ENCODE peak calls at places on chromosomes 7 and 10, in five cellular contexts. M is A549, Q is HepG2, H is K562, I is H1. D is an unnamed sample.

GRCh38 chr10:123101844-123102243 is 33.9 kb upstream of the HMX3 start:
- DNase-seq in M (no peak), Q (no peak), H (no peak), I (no peak), D (no peak)

GRCh38 chr10:32346551-32347362 is at the start of gene EPC1:
- DNase-seq in M (peak), Q (peak), H (peak), I (peak), D (peak)

GRCh38 chr10:129761981-129762956 is 201.8 kb downstream of the EBF3 start:
- DNase-seq in M (no peak), Q (no peak), H (no peak), I (peak), D (no peak)

GRCh38 chr10:35056133-35056532 is 34.0 kb downstream of the CUL2 start:
- DNase-seq in M (no peak), Q (no peak), H (no peak), I (no peak), D (no peak)

GRCh38 chr7:1111156-1111555 is 23.2 kb downstream of the GPER1 start:
- DNase-seq in M (no peak), Q (no peak), H (no peak), I (no peak), D (no peak)

GRCh38 chr10:11638055-11638698 is 26.7 kb upstream of the USP6NL start:
- DNase-seq in M (no peak), Q (no peak), H (no peak), I (no peak), D (no peak)

GRCh38 chr10:93475871-93476270 is 6.3 kb downstream of the MYOF start:
- DNase-seq in M (peak), Q (peak), H (no peak), I (no peak), D (no peak)

GRCh38 chr10:96858038-96858705 is 26.1 kb downstream of the LCOR start:
- DNase-seq in M (no peak), Q (no peak), H (no peak), I (no peak), D (no peak)

GRCh38 chr7:141016349-141016748 is 1.6 kb upstream of the MRPS33 start:
- DNase-seq in M (no peak), Q (no peak), H (no peak), I (no peak), D (no peak)

GRCh38 chr7:147296986-147297385 is 1180.4 kb downstream of the CNTNAP2 start:
- DNase-seq in M (no peak), Q (no peak), H (no peak), I (no peak), D (no peak)

GRCh38 chr10:1716839-1717238 is 20.5 kb downstream of the ADARB2 start:
- DNase-seq in M (no peak), Q (no peak), H (no peak), I (no peak), D (no peak)

GRCh38 chr10:22823109-22823508 is 104.7 kb upstream of the ARMC3 start:
- DNase-seq in M (peak), Q (peak), H (no peak), I (no peak), D (peak)
- TF ChIP-seq KDM1A in M (no peak), Q (no peak), H (no peak), I (no peak), D (no peak)

DNA sequence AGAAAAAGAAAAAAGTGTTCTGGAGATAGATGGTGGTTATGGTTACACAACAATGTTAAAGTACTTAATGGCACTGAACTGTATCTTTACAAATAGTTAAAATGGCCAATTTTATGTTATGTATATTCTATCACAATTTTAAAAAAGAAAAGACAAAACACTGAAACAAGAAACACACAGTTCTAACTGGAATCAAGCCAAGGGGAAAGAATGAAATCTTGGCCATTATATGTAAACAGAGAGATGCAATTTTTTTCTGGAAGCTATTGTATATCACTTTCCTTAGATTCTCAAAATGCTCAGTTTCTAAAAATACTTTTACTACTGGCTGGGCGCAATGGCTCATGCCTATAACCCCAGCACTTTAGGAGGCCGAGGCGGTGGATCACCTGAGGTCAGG is 4.1 kb downstream of the COA1 start:
- DNase-seq in M (no peak), Q (no peak), H (no peak), I (no peak), D (no peak)
- TF ChIP-seq KDM1A in M (no peak), Q (no peak), H (no peak), I (no peak), D (no peak)

GRCh38 chr10:71513454-71513853 is 116.7 kb downstream of the CDH23 start:
- DNase-seq in M (no peak), Q (no peak), H (no peak), I (no peak), D (no peak)

GRCh38 chr10:71509444-71509843 is 112.7 kb downstream of the CDH23 start:
- DNase-seq in M (no peak), Q (no peak), H (peak), I (no peak), D (no peak)

GRCh38 chr10:71512794-71513379 is 116.2 kb downstream of the CDH23 start:
- DNase-seq in M (no peak), Q (peak), H (no peak), I (no peak), D (no peak)

GRCh38 chr10:71512213-71512745 is 115.6 kb downstream of the CDH23 start:
- DNase-seq in M (no peak), Q (no peak), H (no peak), I (no peak), D (no peak)

GRCh38 chr10:71511206-71511605 is 114.5 kb downstream of the CDH23 start:
- DNase-seq in M (no peak), Q (no peak), H (no peak), I (no peak), D (no peak)
- TF ChIP-seq KDM1A in M (no peak), Q (no peak), H (no peak), I (no peak), D (no peak)

DNA sequence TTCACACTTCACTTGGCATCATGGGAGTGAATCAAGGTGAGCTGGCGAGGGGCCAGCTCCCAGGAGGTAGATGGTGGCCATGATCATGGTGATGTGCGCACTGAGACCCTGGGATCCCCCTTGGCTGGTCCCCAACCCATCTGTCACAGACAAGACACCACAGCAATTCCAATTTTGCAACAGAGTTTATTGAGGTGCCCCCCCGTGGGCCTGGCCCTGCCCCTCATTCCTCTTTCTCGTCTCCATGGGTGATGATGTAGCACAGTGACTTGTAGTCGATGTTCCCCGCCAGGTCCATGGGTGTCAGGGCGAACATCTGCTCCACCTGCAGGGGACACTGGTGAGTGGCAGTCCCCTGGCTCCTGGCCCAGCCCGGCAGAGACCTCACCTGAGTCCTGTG is 2.4 kb downstream of the MYL7 start:
- DNase-seq in M (no peak), Q (no peak), H (peak), I (no peak), D (no peak)
- TF ChIP-seq KDM1A in M (no peak), Q (no peak), H (no peak), I (no peak), D (no peak)

D was measured in GM12878.